ENCODE peak calls at places on chromosomes 13 and 19, in eight cellular contexts. One of them, this sample, is unnamed.
A peak's percentile ranks its signal among the peaks of the same experiment; 100 is the strongest.

GRCh38 chr19:55069137-55069858 is 6.3 kb upstream of the RDH13 start:
- DNase-seq in keratinocyte: no peak
- DNase-seq in uterus: no peak
- DNase-seq in colonic mucosa: peak; percentile 86
- DNase-seq in PC-3: peak; percentile 89
- DNase-seq in heart left ventricle: peak; percentile 43
- DNase-seq in Peyer's patch: peak; percentile 76
- DNase-seq in GM23338: peak; percentile 81
- DNase-seq in this sample: no peak

GRCh38 chr19:51001495-51001894 is at the start of gene KLK8:
- DNase-seq in uterus: no peak
- DNase-seq in colonic mucosa: no peak
- DNase-seq in keratinocyte: no peak
- DNase-seq in PC-3: no peak
- DNase-seq in heart left ventricle: no peak
- DNase-seq in GM23338: peak; percentile 34
- DNase-seq in Peyer's patch: no peak
- DNase-seq in this sample: no peak

GRCh38 chr13:29106651-29107050 is 286.5 kb downstream of the MTUS2 start:
- DNase-seq in GM23338: no peak
- DNase-seq in keratinocyte: no peak
- DNase-seq in colonic mucosa: no peak
- DNase-seq in Peyer's patch: no peak
- DNase-seq in heart left ventricle: no peak
- DNase-seq in PC-3: no peak
- DNase-seq in uterus: no peak
- DNase-seq in this sample: no peak

GRCh38 chr13:72390909-72391308 is 336.5 kb downstream of the MZT1 start:
- DNase-seq in PC-3: peak; percentile 90
- DNase-seq in Peyer's patch: no peak
- DNase-seq in colonic mucosa: no peak
- DNase-seq in keratinocyte: peak; percentile 92
- DNase-seq in GM23338: no peak
- DNase-seq in uterus: no peak
- DNase-seq in heart left ventricle: no peak
- DNase-seq in this sample: no peak

GRCh38 chr13:48790199-48790598 is 136.5 kb downstream of the CYSLTR2 start:
- DNase-seq in keratinocyte: no peak
- DNase-seq in uterus: no peak
- DNase-seq in Peyer's patch: no peak
- DNase-seq in heart left ventricle: no peak
- DNase-seq in colonic mucosa: no peak
- DNase-seq in GM23338: no peak
- DNase-seq in PC-3: no peak
- DNase-seq in this sample: no peak

GRCh38 chr13:77502104-77502720 is 33.3 kb upstream of the SCEL start:
- DNase-seq in GM23338: no peak
- DNase-seq in keratinocyte: no peak
- DNase-seq in colonic mucosa: no peak
- DNase-seq in Peyer's patch: no peak
- DNase-seq in heart left ventricle: no peak
- DNase-seq in uterus: no peak
- DNase-seq in PC-3: no peak
- DNase-seq in this sample: peak; percentile 6

GRCh38 chr19:23978068-23978467 is 63.4 kb downstream of the ZNF726 start:
- DNase-seq in Peyer's patch: no peak
- DNase-seq in colonic mucosa: no peak
- DNase-seq in keratinocyte: no peak
- DNase-seq in PC-3: no peak
- DNase-seq in GM23338: no peak
- DNase-seq in uterus: no peak
- DNase-seq in heart left ventricle: no peak
- DNase-seq in this sample: no peak

GRCh38 chr13:110555601-110556223 is 5.8 kb downstream of the RAB20 start:
- DNase-seq in colonic mucosa: peak; percentile 71
- DNase-seq in heart left ventricle: no peak
- DNase-seq in uterus: no peak
- DNase-seq in GM23338: no peak
- DNase-seq in keratinocyte: no peak
- DNase-seq in Peyer's patch: no peak
- DNase-seq in PC-3: peak; percentile 3
- DNase-seq in this sample: peak; percentile 9

GRCh38 chr19:54320271-54320670 is 7.3 kb upstream of the LILRA5 start:
- DNase-seq in Peyer's patch: no peak
- DNase-seq in GM23338: no peak
- DNase-seq in PC-3: no peak
- DNase-seq in heart left ventricle: no peak
- DNase-seq in colonic mucosa: no peak
- DNase-seq in uterus: no peak
- DNase-seq in keratinocyte: no peak
- DNase-seq in this sample: no peak

GRCh38 chr19:41420101-41420880 is 6.9 kb downstream of the B3GNT8 start:
- DNase-seq in Peyer's patch: no peak
- DNase-seq in PC-3: no peak
- DNase-seq in keratinocyte: no peak
- DNase-seq in uterus: no peak
- DNase-seq in heart left ventricle: no peak
- DNase-seq in colonic mucosa: no peak
- DNase-seq in GM23338: no peak
- DNase-seq in this sample: no peak

GRCh38 chr13:35283856-35284255 is 192.6 kb downstream of the MAB21L1 start:
- DNase-seq in GM23338: no peak
- DNase-seq in uterus: no peak
- DNase-seq in heart left ventricle: no peak
- DNase-seq in PC-3: peak; percentile 64
- DNase-seq in keratinocyte: no peak
- DNase-seq in colonic mucosa: no peak
- DNase-seq in Peyer's patch: no peak
- DNase-seq in this sample: no peak

GRCh38 chr19:18932216-18932841 is 8.7 kb downstream of the HOMER3 start:
- DNase-seq in heart left ventricle: peak; percentile 75
- DNase-seq in GM23338: peak; percentile 98
- DNase-seq in PC-3: peak; percentile 29
- DNase-seq in Peyer's patch: peak; percentile 88
- DNase-seq in colonic mucosa: peak; percentile 92
- DNase-seq in uterus: peak; percentile 76
- DNase-seq in keratinocyte: no peak
- DNase-seq in this sample: peak; percentile 85

GRCh38 chr13:92460479-92460878 is 766.1 kb upstream of the GPC6 start:
- DNase-seq in heart left ventricle: no peak
- DNase-seq in GM23338: no peak
- DNase-seq in PC-3: no peak
- DNase-seq in uterus: no peak
- DNase-seq in Peyer's patch: no peak
- DNase-seq in colonic mucosa: no peak
- DNase-seq in keratinocyte: no peak
- DNase-seq in this sample: no peak

GRCh38 chr19:17504456-17504855 is 7.0 kb upstream of the PGLS start:
- DNase-seq in PC-3: no peak
- DNase-seq in colonic mucosa: no peak
- DNase-seq in Peyer's patch: no peak
- DNase-seq in keratinocyte: no peak
- DNase-seq in GM23338: no peak
- DNase-seq in heart left ventricle: no peak
- DNase-seq in uterus: no peak
- DNase-seq in this sample: no peak

GRCh38 chr13:28494537-28494860 is 429 bp downstream of the FLT1 start:
- DNase-seq in GM23338: no peak
- DNase-seq in Peyer's patch: no peak
- DNase-seq in uterus: no peak
- DNase-seq in keratinocyte: no peak
- DNase-seq in PC-3: no peak
- DNase-seq in colonic mucosa: no peak
- DNase-seq in heart left ventricle: no peak
- DNase-seq in this sample: no peak

GRCh38 chr19:31372245-31372781 is 23.1 kb upstream of the TSHZ3 start:
- DNase-seq in uterus: no peak
- DNase-seq in PC-3: no peak
- DNase-seq in GM23338: no peak
- DNase-seq in keratinocyte: no peak
- DNase-seq in colonic mucosa: no peak
- DNase-seq in Peyer's patch: no peak
- DNase-seq in heart left ventricle: no peak
- DNase-seq in this sample: no peak

GRCh38 chr13:60162096-60162495 is 1.6 kb downstream of the DIAPH3 start:
- DNase-seq in heart left ventricle: no peak
- DNase-seq in Peyer's patch: no peak
- DNase-seq in GM23338: no peak
- DNase-seq in keratinocyte: no peak
- DNase-seq in colonic mucosa: no peak
- DNase-seq in PC-3: no peak
- DNase-seq in uterus: no peak
- DNase-seq in this sample: no peak

GRCh38 chr19:39557791-39558622 is 18.0 kb upstream of the EID2 start:
- DNase-seq in keratinocyte: no peak
- DNase-seq in heart left ventricle: no peak
- DNase-seq in Peyer's patch: no peak
- DNase-seq in PC-3: peak; percentile 76
- DNase-seq in GM23338: no peak
- DNase-seq in colonic mucosa: no peak
- DNase-seq in uterus: no peak
- DNase-seq in this sample: peak; percentile 12

GRCh38 chr19:7415857-7416371 is 67.2 kb downstream of the ARHGEF18 start:
- DNase-seq in keratinocyte: no peak
- DNase-seq in Peyer's patch: no peak
- DNase-seq in uterus: no peak
- DNase-seq in PC-3: no peak
- DNase-seq in heart left ventricle: no peak
- DNase-seq in GM23338: no peak
- DNase-seq in colonic mucosa: no peak
- DNase-seq in this sample: no peak
- TF ChIP-seq CTCF in keratinocyte: no peak
- TF ChIP-seq CTCF in Peyer's patch: no peak
- TF ChIP-seq CTCF in uterus: no peak
- TF ChIP-seq CTCF in PC-3: no peak
- TF ChIP-seq CTCF in heart left ventricle: no peak
- TF ChIP-seq CTCF in GM23338: no peak
- TF ChIP-seq CTCF in colonic mucosa: no peak
- TF ChIP-seq CTCF in this sample: no peak

DNA sequence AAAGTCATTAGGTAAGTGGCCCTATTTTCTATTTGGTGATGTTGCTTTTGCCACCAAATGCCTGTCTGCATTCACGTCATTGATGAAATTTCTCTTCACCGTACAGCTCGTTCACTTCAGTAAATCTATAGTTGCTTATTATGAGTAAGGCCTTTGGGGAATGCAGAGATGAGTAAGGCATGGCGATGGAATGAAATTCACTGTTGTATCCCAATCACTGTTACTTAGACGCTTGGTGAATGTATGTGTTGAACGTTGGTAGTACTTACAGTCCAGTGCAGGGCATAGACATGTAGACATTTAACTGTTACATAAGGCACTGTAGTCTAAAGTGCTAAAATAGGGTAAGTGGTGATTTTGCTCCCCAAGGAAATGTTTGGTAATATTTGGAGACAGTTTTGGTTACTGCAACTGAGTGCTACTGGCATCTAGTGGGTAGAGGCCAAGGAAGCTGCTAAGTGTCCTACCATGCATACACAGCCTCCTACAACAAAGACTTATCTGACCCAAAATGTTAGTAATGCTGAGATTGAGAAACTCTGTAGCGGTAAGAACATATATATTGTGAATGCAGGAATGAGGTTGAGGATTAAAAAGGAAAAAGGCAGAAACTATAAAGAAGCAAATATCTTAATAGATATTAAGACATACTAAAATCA is 5.8 kb downstream of the AKAP11 start:
- DNase-seq in PC-3: no peak
- DNase-seq in Peyer's patch: no peak
- DNase-seq in heart left ventricle: no peak
- DNase-seq in GM23338: no peak
- DNase-seq in colonic mucosa: no peak
- DNase-seq in uterus: no peak
- DNase-seq in keratinocyte: no peak
- DNase-seq in this sample: no peak
- H3K4me1 ChIP-seq in PC-3: peaks cover 13% of the 10 kb centered on the region
- H3K4me1 ChIP-seq in Peyer's patch: no peaks in the 10 kb centered on the region
- H3K4me1 ChIP-seq in heart left ventricle: no peaks in the 10 kb centered on the region
- H3K4me1 ChIP-seq in GM23338: peaks cover 35% of the 10 kb centered on the region
- H3K4me1 ChIP-seq in colonic mucosa: peaks cover 2% of the 10 kb centered on the region
- H3K4me1 ChIP-seq in uterus: no peaks in the 10 kb centered on the region
- H3K4me1 ChIP-seq in keratinocyte: peaks cover 17% of the 10 kb centered on the region
- H3K4me1 ChIP-seq in this sample: peaks cover 77% of the 10 kb centered on the region

DNA sequence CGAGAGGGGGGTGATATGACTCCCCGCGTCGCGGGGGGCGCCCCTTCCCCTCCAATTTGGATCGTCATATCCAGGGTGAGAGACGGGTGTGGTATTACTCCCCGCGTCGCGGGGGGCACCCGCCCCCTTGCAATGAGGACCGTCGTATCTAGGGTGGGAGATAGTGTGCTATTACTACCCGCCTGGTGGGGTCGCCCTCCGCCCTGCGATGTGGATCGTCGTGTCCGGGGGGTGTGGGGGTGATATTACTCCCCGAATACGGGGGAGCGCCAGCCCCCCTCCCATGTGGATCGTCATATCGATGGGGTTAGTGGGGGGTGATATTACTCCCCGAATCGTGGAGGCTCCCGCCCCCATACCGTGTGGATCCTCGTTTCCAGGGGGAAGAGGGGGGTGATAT is 29.2 kb upstream of the RGCC start:
- DNase-seq in heart left ventricle: no peak
- DNase-seq in keratinocyte: no peak
- DNase-seq in GM23338: peak; percentile 44
- DNase-seq in uterus: no peak
- DNase-seq in PC-3: no peak
- DNase-seq in Peyer's patch: no peak
- DNase-seq in colonic mucosa: peak; percentile 20
- DNase-seq in this sample: no peak
- TF ChIP-seq CTCF in heart left ventricle: no peak
- TF ChIP-seq CTCF in keratinocyte: peak; percentile 47
- TF ChIP-seq CTCF in GM23338: peak; percentile 64
- TF ChIP-seq CTCF in uterus: no peak
- TF ChIP-seq CTCF in PC-3: no peak
- TF ChIP-seq CTCF in Peyer's patch: no peak
- TF ChIP-seq CTCF in colonic mucosa: no peak
- TF ChIP-seq CTCF in this sample: no peak

GRCh38 chr13:44919103-44919804 is 70.0 kb downstream of the NUFIP1 start:
- DNase-seq in Peyer's patch: no peak
- DNase-seq in uterus: no peak
- DNase-seq in colonic mucosa: no peak
- DNase-seq in PC-3: no peak
- DNase-seq in heart left ventricle: no peak
- DNase-seq in GM23338: no peak
- DNase-seq in keratinocyte: no peak
- DNase-seq in this sample: no peak

GRCh38 chr13:44915962-44916361 is 73.3 kb downstream of the NUFIP1 start:
- DNase-seq in heart left ventricle: no peak
- DNase-seq in uterus: no peak
- DNase-seq in colonic mucosa: peak; percentile 15
- DNase-seq in keratinocyte: no peak
- DNase-seq in PC-3: no peak
- DNase-seq in GM23338: no peak
- DNase-seq in Peyer's patch: no peak
- DNase-seq in this sample: no peak

GRCh38 chr13:44920013-44920412 is 69.3 kb downstream of the NUFIP1 start:
- DNase-seq in GM23338: no peak
- DNase-seq in PC-3: no peak
- DNase-seq in Peyer's patch: no peak
- DNase-seq in uterus: no peak
- DNase-seq in colonic mucosa: no peak
- DNase-seq in heart left ventricle: no peak
- DNase-seq in keratinocyte: no peak
- DNase-seq in this sample: peak; percentile 4

GRCh38 chr13:44918323-44919102 is 70.8 kb downstream of the NUFIP1 start:
- DNase-seq in Peyer's patch: peak; percentile 95
- DNase-seq in colonic mucosa: peak; percentile 90
- DNase-seq in GM23338: peak; percentile 94
- DNase-seq in uterus: peak; percentile 88
- DNase-seq in PC-3: peak; percentile 91
- DNase-seq in keratinocyte: peak; percentile 62
- DNase-seq in heart left ventricle: peak; percentile 88
- DNase-seq in this sample: peak; percentile 85

GRCh38 chr13:44917589-44918322 is 71.5 kb downstream of the NUFIP1 start:
- DNase-seq in keratinocyte: peak; percentile 92
- DNase-seq in colonic mucosa: peak; percentile 97
- DNase-seq in heart left ventricle: peak; percentile 97
- DNase-seq in uterus: peak; percentile 98
- DNase-seq in GM23338: peak; percentile 96
- DNase-seq in PC-3: peak; percentile 92
- DNase-seq in Peyer's patch: peak; percentile 99
- DNase-seq in this sample: peak; percentile 97
- H3K4me1 ChIP-seq in keratinocyte: peaks cover 28% of the 10 kb centered on the region
- H3K4me1 ChIP-seq in colonic mucosa: peaks cover 5% of the 10 kb centered on the region
- H3K4me1 ChIP-seq in heart left ventricle: peaks cover 7% of the 10 kb centered on the region
- H3K4me1 ChIP-seq in uterus: peaks cover 4% of the 10 kb centered on the region
- H3K4me1 ChIP-seq in GM23338: peaks cover 14% of the 10 kb centered on the region
- H3K4me1 ChIP-seq in PC-3: peaks cover 28% of the 10 kb centered on the region
- H3K4me1 ChIP-seq in Peyer's patch: peaks cover 6% of the 10 kb centered on the region
- H3K4me1 ChIP-seq in this sample: peaks cover 11% of the 10 kb centered on the region